ENCODE peak calls at places on chromosomes 11 and 22, in four cellular contexts. I is GM12865, M is astrocyte of the spinal cord, G is vagina. Z is an unnamed sample.

GRCh38 chr11:18599739-18600230 is at the start of gene MISFA:
- DNase-seq in I (no peak), M (no peak), G (no peak), Z (no peak)

GRCh38 chr11:59012942-59013256 is 73.2 kb upstream of the GLYATL1B start:
- DNase-seq in I (no peak), M (no peak), G (no peak), Z (no peak)

GRCh38 chr11:27296406-27296994 is 66.5 kb downstream of the CCDC34 start:
- DNase-seq in I (peak; percentile 62), M (peak; percentile 75), G (no peak), Z (no peak)

GRCh38 chr11:69385466-69385820 is 91.5 kb downstream of the MYEOV start:
- DNase-seq in I (no peak), M (no peak), G (no peak), Z (no peak)

GRCh38 chr22:48981671-48982070 is 846.0 kb downstream of the BRD1 start:
- DNase-seq in I (no peak), M (no peak), G (no peak), Z (no peak)

GRCh38 chr11:114819028-114819427 is 140.7 kb downstream of the NXPE2 start:
- DNase-seq in I (no peak), M (no peak), G (no peak), Z (no peak)

GRCh38 chr11:69131644-69132300 is 24.0 kb upstream of the SMIM38 start:
- DNase-seq in I (peak; percentile 21), M (peak; percentile 68), G (no peak), Z (no peak)

GRCh38 chr22:43884600-43885318 is 7.1 kb downstream of the PNPLA5 start:
- DNase-seq in I (peak; percentile 92), M (peak; percentile 22), G (no peak), Z (no peak)

GRCh38 chr11:2522636-2523255 is 77.9 kb downstream of the KCNQ1 start:
- DNase-seq in I (no peak), M (no peak), G (no peak), Z (no peak)

GRCh38 chr22:39396797-39397195 is 2.8 kb upstream of the TAB1 start:
- DNase-seq in I (no peak), M (no peak), G (no peak), Z (no peak)

GRCh38 chr22:19772673-19773469 is 12.3 kb downstream of the TBX1 start:
- DNase-seq in I (peak; percentile 78), M (no peak), G (no peak), Z (no peak)

GRCh38 chr22:48180631-48181030 is 1418.2 kb downstream of the TBC1D22A start:
- DNase-seq in I (no peak), M (no peak), G (peak; percentile 82), Z (no peak)

GRCh38 chr11:28071305-28071704 is 36.7 kb downstream of the KIF18A start:
- DNase-seq in I (no peak), M (no peak), G (no peak), Z (no peak)

GRCh38 chr11:111417766-111418435 is 38.8 kb upstream of the POU2AF1 start:
- DNase-seq in I (peak; percentile 95), M (peak; percentile 86), G (no peak), Z (no peak)

GRCh38 chr22:31230155-31230870 is 18.2 kb downstream of the LIMK2 start:
- DNase-seq in I (peak; percentile 77), M (peak; percentile 34), G (no peak), Z (no peak)
- H3K4me3 ChIP-seq in I (peak overlapping the region; percentile 26), M (no peak overlapping the region), G (no peak overlapping the region), Z (peak overlapping the region; percentile 9)

GRCh38 chr11:65437436-65438227 is 15.0 kb downstream of the NEAT1 start:
- DNase-seq in I (no peak), M (peak; percentile 41), G (no peak), Z (no peak)

GRCh38 chr11:65439331-65440181 is 17.0 kb downstream of the NEAT1 start:
- DNase-seq in I (no peak), M (peak; percentile 49), G (no peak), Z (no peak)

GRCh38 chr11:65436412-65437032 is 13.9 kb downstream of the NEAT1 start:
- DNase-seq in I (no peak), M (peak; percentile 53), G (no peak), Z (no peak)

GRCh38 chr11:65440831-65441499 is 18.4 kb downstream of the NEAT1 start:
- DNase-seq in I (peak; percentile 95), M (peak; percentile 51), G (no peak), Z (no peak)

DNA sequence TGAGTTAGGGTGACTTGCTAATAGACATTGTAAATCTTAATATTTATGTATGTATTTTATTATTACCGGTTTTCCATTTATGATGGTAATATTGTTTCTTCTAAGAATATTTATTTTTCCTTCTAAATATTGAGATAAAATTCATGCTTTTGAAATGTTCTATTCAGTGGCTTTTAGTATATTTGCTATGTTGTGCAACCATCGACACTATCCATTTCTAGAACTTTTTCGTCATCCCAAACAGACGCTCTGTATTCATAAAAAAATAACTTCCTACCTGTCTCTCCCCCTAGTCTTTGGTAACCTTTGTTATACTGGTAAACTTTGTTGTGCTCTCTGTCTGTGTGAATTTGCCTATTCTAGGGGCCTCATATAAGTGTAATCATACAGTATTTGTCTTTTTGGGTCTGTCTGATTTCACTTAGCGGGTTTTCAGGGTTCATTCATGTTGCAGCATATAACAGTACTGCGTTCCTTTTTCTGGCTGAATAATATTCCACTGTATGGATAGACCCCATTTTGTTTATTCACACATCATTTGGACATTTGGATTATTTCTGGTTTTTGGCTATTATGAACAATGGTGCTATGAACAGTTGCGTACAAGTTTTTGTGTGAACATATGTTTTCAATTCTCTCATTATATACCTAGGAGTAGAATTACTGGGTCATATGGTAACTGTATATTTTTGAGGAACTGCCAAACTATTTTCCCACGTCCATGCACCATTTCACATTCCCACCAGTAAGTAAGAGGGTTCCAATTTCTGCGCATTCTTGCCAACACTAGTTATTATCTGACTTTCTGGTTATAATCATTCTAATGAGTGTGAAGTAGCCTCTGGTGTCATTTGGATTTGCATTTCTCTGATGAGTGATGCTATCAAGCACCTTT is 15.9 kb downstream of the NEAT1 start:
- DNase-seq in I (no peak), M (peak; percentile 40), G (no peak), Z (no peak)
- H3K4me3 ChIP-seq in I (no peak overlapping the region), M (no peak overlapping the region), G (no peak overlapping the region), Z (no peak overlapping the region)

GRCh38 chr11:128695539-128696221 is 1.8 kb downstream of the FLI1 start:
- DNase-seq in I (peak; percentile 66), M (peak; percentile 37), G (no peak), Z (peak; percentile 66)
- H3K4me3 ChIP-seq in I (peak overlapping the region; percentile 68), M (peak overlapping the region; percentile 75), G (peak overlapping the region; percentile 52), Z (peak overlapping the region; percentile 77)

GRCh38 chr22:21881841-21882753 is 14.7 kb upstream of the MAPK1 start:
- DNase-seq in I (no peak), M (no peak), G (no peak), Z (no peak)
- H3K4me3 ChIP-seq in I (no peak overlapping the region), M (no peak overlapping the region), G (no peak overlapping the region), Z (no peak overlapping the region)

GRCh38 chr11:64453466-64453865 is 94.5 kb downstream of the RPS6KA4 start:
- DNase-seq in I (no peak), M (no peak), G (no peak), Z (no peak)
- H3K4me3 ChIP-seq in I (no peak overlapping the region), M (no peak overlapping the region), G (no peak overlapping the region), Z (no peak overlapping the region)

Z was measured in CD4-positive, alpha-beta memory T cell.